ENCODE peak calls at places on chromosome 9, in five cellular contexts. F, P, C, X and E are unnamed samples.

GRCh38 chr9:88531920-88532319 is 3.1 kb upstream of the NXNL2 start:
- DNase-seq in C (no peak), X (no peak), F (no peak), P (peak; percentile 43), E (no peak)

GRCh38 chr9:117414220-117414905 is 494 bp downstream of the ASTN2 start:
- DNase-seq in P (no peak), C (peak; percentile 3), F (peak; percentile 25), X (no peak), E (no peak)

GRCh38 chr9:135478858-135479468 is 619 bp upstream of the PPP1R26 start:
- DNase-seq in X (no peak), P (no peak), C (no peak), F (peak; percentile 40), E (no peak)

GRCh38 chr9:123329329-123329955 is 26.6 kb upstream of the CRB2 start:
- DNase-seq in X (no peak), P (peak; percentile 79), C (no peak), F (no peak), E (no peak)

GRCh38 chr9:115164511-115164974 is 46.6 kb upstream of the TNC start:
- DNase-seq in F (no peak), C (no peak), P (peak; percentile 93), X (no peak), E (no peak)

GRCh38 chr9:106376689-106377088 is 486.3 kb upstream of the ZNF462 start:
- DNase-seq in P (no peak), C (no peak), X (no peak), F (no peak), E (no peak)

GRCh38 chr9:34375901-34376595 is 650 bp downstream of the MYORG start:
- DNase-seq in X (no peak), C (peak; percentile 70), P (peak; percentile 48), F (peak; percentile 50), E (no peak)

GRCh38 chr9:123660691-123661090 is 269.2 kb downstream of the DENND1A start:
- DNase-seq in X (no peak), P (no peak), C (peak; percentile 34), F (no peak), E (no peak)

GRCh38 chr9:131784882-131785281 is 45.0 kb upstream of the RAPGEF1 start:
- DNase-seq in C (no peak), F (no peak), X (no peak), P (no peak), E (no peak)

GRCh38 chr9:127426756-127427155 is 2.6 kb downstream of the ZNF79 start:
- DNase-seq in X (no peak), F (no peak), C (peak; percentile 38), P (no peak), E (no peak)

GRCh38 chr9:134514503-134514902 is 127.1 kb upstream of the COL5A1 start:
- DNase-seq in X (no peak), C (no peak), F (no peak), P (no peak), E (no peak)